ENCODE peak calls at places on chromosome 13, in six cellular contexts. B, Q, M, G, F and A are unnamed samples.

GRCh38 chr13:24502567-24503375 is 9.8 kb downstream of the PARP4 start:
- DNase-seq in B (peak; percentile 22), Q (no peak), M (peak; percentile 38), G (no peak), F (no peak), A (no peak)

GRCh38 chr13:112729408-112729807 is 39.6 kb downstream of the ATP11A start:
- DNase-seq in B (no peak), Q (no peak), M (peak; percentile 50), G (no peak), F (no peak), A (peak; percentile 47)

GRCh38 chr13:35764359-35765015 is 288.0 kb upstream of the MAB21L1 start:
- DNase-seq in B (no peak), Q (no peak), M (no peak), G (no peak), F (no peak), A (no peak)

GRCh38 chr13:96968027-96968426 is 26.2 kb downstream of the OXGR1 start:
- DNase-seq in B (no peak), Q (no peak), M (no peak), G (no peak), F (no peak), A (no peak)

GRCh38 chr13:43802511-43802910 is 15.7 kb upstream of the ENOX1 start:
- DNase-seq in B (no peak), Q (no peak), M (no peak), G (no peak), F (no peak), A (no peak)

GRCh38 chr13:81781471-81781870 is 1440.5 kb upstream of the SPRY2 start:
- DNase-seq in B (no peak), Q (no peak), M (no peak), G (no peak), F (no peak), A (no peak)

GRCh38 chr13:79228972-79229371 is 177.1 kb downstream of the RBM26 start:
- DNase-seq in B (no peak), Q (no peak), M (no peak), G (no peak), F (no peak), A (no peak)

GRCh38 chr13:18952225-18953016 is 229.2 kb downstream of the TUBA3C start:
- DNase-seq in B (no peak), Q (no peak), M (no peak), G (no peak), F (no peak), A (no peak)

GRCh38 chr13:111846396-111847174 is 220.4 kb upstream of the SOX1 start:
- DNase-seq in B (no peak), Q (no peak), M (no peak), G (no peak), F (no peak), A (no peak)

GRCh38 chr13:110444226-110444653 is 117.3 kb downstream of the RAB20 start:
- DNase-seq in B (no peak), Q (no peak), M (no peak), G (no peak), F (peak; percentile 58), A (no peak)

GRCh38 chr13:95385808-95386207 is 84.6 kb upstream of the ABCC4 start:
- DNase-seq in B (no peak), Q (no peak), M (no peak), G (no peak), F (no peak), A (no peak)

GRCh38 chr13:50928088-50928487 is 18.5 kb downstream of the RNASEH2B start:
- DNase-seq in B (no peak), Q (no peak), M (no peak), G (no peak), F (no peak), A (no peak)

GRCh38 chr13:58488251-58488650 is 856.7 kb downstream of the PCDH17 start:
- DNase-seq in B (no peak), Q (no peak), M (no peak), G (no peak), F (no peak), A (no peak)

GRCh38 chr13:112193463-112194166 is 126.7 kb downstream of the SOX1 start:
- DNase-seq in B (no peak), Q (no peak), M (no peak), G (no peak), F (no peak), A (no peak)

GRCh38 chr13:75636339-75637095 is 387 bp downstream of the LMO7 start:
- DNase-seq in B (no peak), Q (peak; percentile 35), M (peak; percentile 25), G (peak; percentile 28), F (peak; percentile 16), A (peak; percentile 65)

GRCh38 chr13:47133024-47133445 is 236.2 kb upstream of the HTR2A start:
- DNase-seq in B (no peak), Q (no peak), M (no peak), G (no peak), F (no peak), A (no peak)

GRCh38 chr13:44347301-44347700 is 26.3 kb upstream of the SERP2 start:
- DNase-seq in B (no peak), Q (no peak), M (no peak), G (no peak), F (no peak), A (no peak)

GRCh38 chr13:42970824-42971669 is 21.0 kb downstream of the EPSTI1 start:
- DNase-seq in B (no peak), Q (no peak), M (no peak), G (no peak), F (no peak), A (no peak)

GRCh38 chr13:26011996-26012688 is 39.7 kb downstream of the SHISA2 start:
- DNase-seq in B (no peak), Q (no peak), M (no peak), G (no peak), F (no peak), A (no peak)

GRCh38 chr13:107867701-107868661 is 347.4 kb downstream of the LIG4 start:
- DNase-seq in B (no peak), Q (peak; percentile 40), M (no peak), G (peak; percentile 23), F (no peak), A (no peak)

GRCh38 chr13:42876270-42876714 is 94.9 kb downstream of the FAM216B start:
- DNase-seq in B (no peak), Q (no peak), M (no peak), G (no peak), F (no peak), A (no peak)

GRCh38 chr13:26618726-26619125 is 61.2 kb downstream of the WASF3 start:
- DNase-seq in B (no peak), Q (no peak), M (no peak), G (no peak), F (no peak), A (no peak)

GRCh38 chr13:48749144-48749543 is 95.4 kb downstream of the CYSLTR2 start:
- DNase-seq in B (no peak), Q (no peak), M (no peak), G (no peak), F (peak; percentile 25), A (no peak)

GRCh38 chr13:45441633-45442032 is 23.1 kb upstream of the COG3 start:
- DNase-seq in B (no peak), Q (no peak), M (no peak), G (no peak), F (no peak), A (no peak)

GRCh38 chr13:50991624-50992610 is 82.3 kb downstream of the RNASEH2B start:
- DNase-seq in B (no peak), Q (no peak), M (no peak), G (no peak), F (no peak), A (no peak)

GRCh38 chr13:39369161-39369890 is 233.7 kb downstream of the LHFPL6 start:
- DNase-seq in B (no peak), Q (no peak), M (no peak), G (no peak), F (no peak), A (no peak)

GRCh38 chr13:39362652-39363390 is 240.2 kb downstream of the LHFPL6 start:
- DNase-seq in B (no peak), Q (no peak), M (no peak), G (no peak), F (no peak), A (no peak)

GRCh38 chr13:39364797-39365468 is 238.1 kb downstream of the LHFPL6 start:
- DNase-seq in B (no peak), Q (no peak), M (no peak), G (no peak), F (no peak), A (no peak)

GRCh38 chr13:39363393-39363792 is 239.6 kb downstream of the LHFPL6 start:
- DNase-seq in B (no peak), Q (no peak), M (no peak), G (no peak), F (no peak), A (no peak)

DNA sequence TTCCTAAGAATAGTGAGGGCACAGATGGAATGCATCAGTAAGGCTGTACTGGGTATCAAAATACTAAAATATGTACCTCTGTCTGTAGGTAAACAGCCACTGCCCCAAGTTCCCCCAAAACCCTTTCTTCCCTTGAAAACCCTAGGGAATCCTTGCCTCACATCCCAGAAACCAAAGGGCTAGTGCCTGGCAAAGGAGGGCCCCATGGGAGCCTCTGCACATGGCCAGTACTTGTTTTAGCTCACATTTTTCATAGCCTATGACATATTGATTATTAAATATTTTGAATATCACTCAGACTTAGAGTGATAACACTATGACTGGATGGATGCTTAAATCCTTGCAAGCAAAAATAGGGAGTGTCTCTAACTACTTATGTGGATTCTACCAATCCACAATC is 237.1 kb downstream of the LHFPL6 start:
- DNase-seq in B (no peak), Q (no peak), M (no peak), G (no peak), F (no peak), A (no peak)
- H3K4me3 ChIP-seq in B (no peak overlapping the region), Q (no peak overlapping the region), M (no peak overlapping the region), G (no peak overlapping the region), F (no peak overlapping the region), A (no peak overlapping the region)

DNA sequence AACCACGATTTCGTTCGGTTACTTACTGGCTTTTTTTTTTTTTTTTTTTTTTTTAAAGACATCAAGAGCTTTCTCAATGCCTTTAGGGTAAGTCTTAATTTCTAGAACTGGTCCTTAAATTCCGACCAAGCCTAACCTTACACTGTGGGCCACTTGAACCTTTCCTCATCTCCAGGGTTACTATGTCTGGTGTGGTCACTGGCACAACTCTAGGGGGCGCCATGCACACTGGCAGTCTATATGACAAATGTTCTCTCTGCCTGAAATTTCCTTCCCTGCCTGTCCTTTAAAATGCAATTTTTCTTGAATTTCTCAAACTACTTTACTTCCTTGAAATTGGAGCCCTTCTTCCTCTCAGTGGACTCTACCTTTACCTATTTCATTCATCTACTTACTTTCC is 227.4 kb downstream of the KLF5 start:
- DNase-seq in B (no peak), Q (no peak), M (no peak), G (no peak), F (no peak), A (no peak)
- TF ChIP-seq CTCF in B (no peak), Q (no peak), M (no peak), G (no peak), F (no peak), A (no peak)

DNA sequence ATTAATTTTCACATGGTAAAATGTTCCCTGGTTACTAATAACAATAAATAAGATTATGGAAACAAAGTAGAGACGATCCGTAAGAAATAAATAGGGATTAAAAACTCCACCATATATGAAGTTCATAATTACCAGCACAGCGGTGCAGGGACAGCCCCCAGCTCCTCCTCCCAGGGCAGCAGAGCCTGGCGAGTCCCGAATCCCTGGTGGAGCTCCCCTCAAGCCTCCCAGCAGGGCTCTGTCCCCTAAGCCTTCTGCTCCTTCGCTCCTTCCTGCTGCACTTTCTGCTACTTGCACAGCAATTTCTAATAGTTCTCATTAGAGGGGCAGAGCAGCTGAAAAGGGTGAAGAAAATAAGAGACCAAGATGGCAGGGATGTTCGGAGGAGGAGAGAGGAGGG is 43.6 kb downstream of the RASA3 start:
- DNase-seq in B (no peak), Q (no peak), M (no peak), G (no peak), F (no peak), A (no peak)
- H3K9me3 ChIP-seq in B (no peaks in the 10 kb centered on the region), Q (no peaks in the 10 kb centered on the region), M (peaks cover 18% of the 10 kb centered on the region), G (no peaks in the 10 kb centered on the region), F (no peaks in the 10 kb centered on the region), A (peaks cover 7% of the 10 kb centered on the region)

GRCh38 chr13:40613954-40614353 is 52.5 kb downstream of the FOXO1 start:
- DNase-seq in B (no peak), Q (no peak), M (no peak), G (no peak), F (no peak), A (no peak)
- H3K4me3 ChIP-seq in B (no peak overlapping the region), Q (no peak overlapping the region), M (no peak overlapping the region), G (no peak overlapping the region), F (no peak overlapping the region), A (no peak overlapping the region)